ENCODE peak calls at places on chromosomes 5 and 9, in ten cellular contexts. O is right lobe of liver, Y is upper lobe of left lung, B is esophagus squamous epithelium, V is transverse colon, U is adrenal gland, Z is heart left ventricle, T is stomach, P is sigmoid colon, N is ovary. W is an unnamed sample.
A peak's percentile ranks its signal among the peaks of the same experiment; 100 is the strongest.

GRCh38 chr5:148808864-148809642 is 17.4 kb upstream of the ADRB2 start:
- DNase-seq in O (no peak), Y (no peak), B (no peak), V (peak; percentile 38), U (no peak), Z (no peak), T (no peak), P (no peak), N (no peak), W (no peak)

GRCh38 chr9:84738353-84738752 is 68.8 kb downstream of the NTRK2 start:
- DNase-seq in O (no peak), Y (no peak), B (no peak), V (no peak), U (no peak), Z (no peak), T (no peak), P (no peak), N (no peak), W (no peak)

GRCh38 chr5:17118631-17119030 is 98.8 kb upstream of the BASP1 start:
- DNase-seq in O (peak; percentile 47), Y (no peak), B (peak; percentile 12), V (peak; percentile 50), U (peak; percentile 35), Z (no peak), T (peak; percentile 41), P (peak; percentile 68), N (no peak), W (peak; percentile 16)

GRCh38 chr5:175693746-175694145 is 35.9 kb downstream of the HRH2 start:
- DNase-seq in O (peak; percentile 35), Y (no peak), B (no peak), V (no peak), U (no peak), Z (no peak), T (no peak), P (peak; percentile 39), N (no peak), W (no peak)

GRCh38 chr9:93120846-93121315 is 13.2 kb downstream of the NINJ1 start:
- DNase-seq in O (peak; percentile 55), Y (no peak), B (no peak), V (no peak), U (peak; percentile 27), Z (no peak), T (no peak), P (peak; percentile 64), N (peak; percentile 49), W (no peak)

GRCh38 chr5:115124741-115125140 is 45.0 kb downstream of the TRIM36 start:
- DNase-seq in O (no peak), Y (no peak), B (no peak), V (no peak), U (no peak), Z (no peak), T (no peak), P (no peak), N (no peak), W (no peak)

GRCh38 chr5:174533771-174534221 is 190.6 kb upstream of the MSX2 start:
- DNase-seq in O (no peak), Y (no peak), B (no peak), V (no peak), U (no peak), Z (no peak), T (no peak), P (no peak), N (no peak), W (no peak)

GRCh38 chr5:73415617-73416016 is 33.0 kb downstream of the FOXD1 start:
- DNase-seq in O (no peak), Y (no peak), B (no peak), V (no peak), U (no peak), Z (no peak), T (no peak), P (no peak), N (no peak), W (no peak)

GRCh38 chr9:126777733-126778132 is 27.1 kb upstream of the ZBTB43 start:
- DNase-seq in O (no peak), Y (no peak), B (no peak), V (no peak), U (no peak), Z (no peak), T (no peak), P (no peak), N (no peak), W (no peak)

GRCh38 chr9:113807173-113808061 is 68.7 kb upstream of the ZNF618 start:
- DNase-seq in O (peak; percentile 60), Y (no peak), B (no peak), V (peak; percentile 53), U (peak; percentile 58), Z (no peak), T (peak; percentile 60), P (peak; percentile 75), N (peak; percentile 54), W (peak; percentile 53)

GRCh38 chr5:72817076-72817476 is 615 bp downstream of the TNPO1 start:
- DNase-seq in O (peak; percentile 71), Y (peak; percentile 91), B (no peak), V (peak; percentile 59), U (peak; percentile 65), Z (peak; percentile 79), T (peak; percentile 56), P (peak; percentile 81), N (peak; percentile 72), W (peak; percentile 57)

GRCh38 chr5:133907075-133907474 is 61.4 kb downstream of the C5orf15 start:
- DNase-seq in O (no peak), Y (peak; percentile 52), B (no peak), V (no peak), U (no peak), Z (peak; percentile 81), T (peak; percentile 59), P (peak; percentile 73), N (no peak), W (no peak)

GRCh38 chr5:60700347-60700815 is 415 bp upstream of the DEPDC1B start:
- DNase-seq in O (no peak), Y (no peak), B (no peak), V (peak; percentile 14), U (no peak), Z (no peak), T (peak; percentile 26), P (no peak), N (no peak), W (peak; percentile 14)

GRCh38 chr5:32390819-32391591 is 53.5 kb downstream of the ZFR start:
- DNase-seq in O (no peak), Y (no peak), B (no peak), V (no peak), U (no peak), Z (no peak), T (no peak), P (no peak), N (no peak), W (no peak)

GRCh38 chr5:107402881-107403280 is 267.9 kb downstream of the EFNA5 start:
- DNase-seq in O (no peak), Y (no peak), B (no peak), V (no peak), U (no peak), Z (peak; percentile 49), T (no peak), P (no peak), N (peak; percentile 38), W (no peak)

DNA sequence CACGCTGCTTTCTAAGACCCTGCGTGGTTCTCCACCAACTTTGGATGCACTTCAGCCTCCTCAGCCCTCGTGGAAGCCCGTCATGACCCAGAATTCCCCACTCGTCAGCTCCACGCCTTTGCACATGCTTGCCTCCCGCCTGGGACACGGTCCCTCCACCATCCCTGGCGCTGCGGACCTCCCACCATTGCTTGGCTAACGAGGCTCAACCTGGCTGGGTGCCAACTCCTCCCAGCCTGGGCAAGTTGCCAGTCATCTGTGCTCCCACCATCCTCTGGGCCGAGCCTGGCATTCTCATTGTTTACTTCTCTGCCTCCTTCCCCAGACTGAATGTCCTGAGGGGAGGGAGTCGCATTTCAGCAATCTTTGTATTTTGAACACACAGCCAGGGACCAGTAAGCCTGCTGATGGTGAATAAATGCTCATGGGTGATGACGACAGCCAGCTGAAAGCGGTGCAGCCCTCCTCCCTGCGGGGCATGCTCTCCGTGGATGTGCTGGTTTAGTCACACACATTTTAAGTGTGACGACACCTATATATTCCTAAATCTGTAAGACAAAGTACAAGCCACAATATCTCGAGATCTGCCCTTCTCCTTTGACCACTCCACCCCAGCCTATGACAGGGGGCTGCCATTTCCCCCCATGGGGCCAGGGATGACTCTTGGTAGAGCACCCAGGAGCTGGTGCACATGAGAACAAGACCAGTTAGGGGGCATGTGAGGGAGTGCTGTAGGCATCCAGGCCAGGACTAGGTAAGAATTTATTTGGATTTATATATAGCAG is 37.6 kb downstream of the ANKRD33B start:
- DNase-seq in O (peak; percentile 91), Y (peak; percentile 68), B (peak; percentile 12), V (peak; percentile 63), U (peak; percentile 54), Z (peak; percentile 88), T (peak; percentile 58), P (peak; percentile 92), N (peak; percentile 91), W (peak; percentile 70)
- H3K4me3 ChIP-seq in O (peak overlapping the region; percentile 12), Y (no peak overlapping the region), B (no peak overlapping the region), V (no peak overlapping the region), U (no peak overlapping the region), Z (no peak overlapping the region), T (no peak overlapping the region), P (no peak overlapping the region), N (no peak overlapping the region), W (no peak overlapping the region)

DNA sequence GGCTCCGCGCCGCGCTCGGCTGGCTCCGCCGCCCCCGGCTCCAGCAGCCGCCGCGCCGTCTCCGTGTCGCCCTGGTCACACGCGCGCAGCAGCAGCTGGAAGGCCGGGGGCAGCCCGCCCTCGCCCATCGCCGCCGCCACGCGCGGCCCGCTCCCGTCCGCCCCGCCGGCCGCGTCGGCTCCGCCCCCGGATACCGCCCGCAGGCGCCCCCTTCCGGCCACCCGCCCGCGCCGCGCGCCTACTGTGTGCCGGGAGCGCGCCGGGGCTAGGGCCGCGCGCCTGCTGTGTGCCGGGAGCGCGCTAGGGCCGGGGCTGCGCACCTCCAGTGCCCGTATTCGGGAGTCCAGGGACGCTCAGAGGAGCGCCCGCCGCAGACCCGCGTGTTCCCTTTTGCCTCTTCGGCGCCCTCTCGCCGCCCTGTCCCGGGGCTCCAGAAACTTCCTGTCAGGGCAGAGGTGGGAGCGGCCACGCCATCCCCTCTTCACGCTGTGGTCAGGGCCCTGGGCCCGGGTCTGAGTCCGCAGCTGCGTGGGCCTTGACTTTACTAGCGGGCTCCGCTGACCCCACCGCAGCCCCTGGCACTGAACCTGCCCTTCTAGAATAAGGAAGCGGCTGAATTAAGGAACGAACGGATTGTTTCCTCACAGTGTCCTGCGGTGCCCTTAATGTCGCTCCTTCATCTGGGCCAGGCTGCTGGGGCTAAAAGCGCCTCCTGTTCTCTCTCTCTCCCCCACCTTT is at the start of gene ANKS6:
- DNase-seq in O (peak; percentile 84), Y (peak; percentile 98), B (no peak), V (peak; percentile 89), U (peak; percentile 88), Z (peak; percentile 92), T (peak; percentile 91), P (peak; percentile 88), N (peak; percentile 91), W (peak; percentile 89)
- TF ChIP-seq POLR2A in O (no peak), Y (no peak), B (no peak), V (no peak), U (peak; percentile 30), Z (no peak), T (no peak), P (peak; percentile 22), N (peak; percentile 38), W (peak; percentile 80)

GRCh38 chr5:6505415-6505763 is 56.7 kb downstream of the UBE2QL1 start:
- DNase-seq in O (no peak), Y (no peak), B (no peak), V (no peak), U (no peak), Z (no peak), T (no peak), P (no peak), N (no peak), W (no peak)
- TF ChIP-seq CTCF in O (no peak), Y (no peak), B (no peak), V (no peak), U (no peak), Z (no peak), T (no peak), P (no peak), N (no peak), W (no peak)

GRCh38 chr9:127897194-127897692 is 2.2 kb downstream of the ST6GALNAC6 start:
- DNase-seq in O (peak; percentile 91), Y (peak; percentile 88), B (no peak), V (peak; percentile 74), U (peak; percentile 77), Z (peak; percentile 87), T (peak; percentile 80), P (peak; percentile 96), N (peak; percentile 95), W (peak; percentile 89)
- H3K4me3 ChIP-seq in O (peak overlapping the region; percentile 88), Y (peak overlapping the region; percentile 91), B (peak overlapping the region; percentile 90), V (no peak overlapping the region), U (no peak overlapping the region), Z (peak overlapping the region; percentile 93), T (peak overlapping the region; percentile 34), P (peak overlapping the region; percentile 32), N (peak overlapping the region; percentile 82), W (no peak overlapping the region)